ENCODE peak calls at places on chromosomes 4 and X, in five cellular contexts. K is NCI-H2227 treated with DMSO at 0.1 percent for 48 hours; P is left cardiac atrium; Y is stimulated activated CD4-positive, alpha-beta T cell treated with anti-CD3 and anti-CD28 coated beads, TNF-alpha, amount 100 ng/mL, for 48 hours; Z is IMR-90. J is an unnamed sample.

GRCh38 chr4:69057620-69058409 is 38.5 kb upstream of the UGT2B7 start:
- DNase-seq in Z (peak), Y (no peak), K (no peak), P (no peak), J (peak)

GRCh38 chrX:140132937-140133336 is 167.6 kb upstream of the CXorf66 start:
- DNase-seq in Y (no peak), P (no peak), Z (no peak), K (no peak), J (no peak)

GRCh38 chr4:15506464-15506863 is 36.8 kb downstream of the CC2D2A start:
- DNase-seq in P (no peak), Y (no peak), Z (peak), K (no peak), J (no peak)

GRCh38 chrX:130444641-130445336 is 43.0 kb downstream of the RBMX2 start:
- DNase-seq in P (no peak), K (no peak), Y (no peak), Z (no peak), J (no peak)

GRCh38 chr4:153067376-153067775 is 131.3 kb downstream of the FHDC1 start:
- DNase-seq in Z (peak), K (no peak), Y (no peak), P (no peak), J (no peak)

GRCh38 chrX:150365953-150366911 is 3.1 kb downstream of the MAMLD1 start:
- DNase-seq in Y (no peak), P (peak), Z (peak), K (peak), J (no peak)

GRCh38 chrX:2512501-2512900 is 11.7 kb upstream of the DHRSX start:
- DNase-seq in Y (no peak), K (no peak), P (no peak), Z (no peak), J (no peak)

GRCh38 chr4:8227771-8228318 is 28.8 kb downstream of the SH3TC1 start:
- DNase-seq in K (no peak), P (no peak), Y (no peak), Z (no peak), J (no peak)

GRCh38 chr4:83662204-83662603 is 126.3 kb downstream of the GPAT3 start:
- DNase-seq in Z (no peak), K (no peak), Y (no peak), P (no peak), J (no peak)

GRCh38 chr4:125736057-125736456 is 421.3 kb downstream of the FAT4 start:
- DNase-seq in K (no peak), Y (no peak), Z (peak), P (no peak), J (no peak)

GRCh38 chr4:69713593-69713992 is 46.8 kb downstream of the SULT1B1 start:
- DNase-seq in Z (no peak), Y (no peak), K (no peak), P (no peak), J (no peak)

GRCh38 chrX:24169211-24169610 is 19.7 kb downstream of the ZFX start:
- DNase-seq in Y (no peak), Z (no peak), K (no peak), P (no peak), J (no peak)

GRCh38 chr4:76723373-76723772 is 174.6 kb downstream of the SOWAHB start:
- DNase-seq in P (no peak), K (no peak), Z (peak), Y (no peak), J (no peak)

J was measured in GM18507.